ENCODE peak calls at places on chromosomes 3 and 15, in five cellular contexts. X is astrocyte of the spinal cord, P is mesendoderm, L is neural progenitor cell, I is bronchial epithelial cell. D is an unnamed sample.

GRCh38 chr3:44045476-44046275 is 196.0 kb upstream of the TOPAZ1 start:
- DNase-seq in X (peak; percentile 49), P (no peak), L (no peak), I (no peak), D (no peak)

GRCh38 chr3:130759692-130760338 is 13.2 kb upstream of the PIK3R4 start:
- DNase-seq in X (peak; percentile 52), P (peak; percentile 63), L (peak; percentile 66), I (peak; percentile 70), D (peak; percentile 39)

GRCh38 chr15:31197497-31198414 is 96.2 kb upstream of the TRPM1 start:
- DNase-seq in X (no peak), P (peak; percentile 65), L (peak; percentile 67), I (no peak), D (peak; percentile 79)

GRCh38 chr3:157388976-157389375 is 47.7 kb upstream of the PTX3 start:
- DNase-seq in X (peak; percentile 35), P (no peak), L (no peak), I (peak; percentile 22), D (no peak)

GRCh38 chr3:103907567-103907966 is 1459.1 kb upstream of the ALCAM start:
- DNase-seq in X (no peak), P (no peak), L (no peak), I (no peak), D (no peak)

GRCh38 chr3:161567962-161568361 is 71.4 kb downstream of the OTOL1 start:
- DNase-seq in X (no peak), P (peak; percentile 12), L (no peak), I (no peak), D (no peak)

GRCh38 chr3:123048480-123049237 is 18.2 kb upstream of the PDIA5 start:
- DNase-seq in X (no peak), P (no peak), L (no peak), I (no peak), D (no peak)

GRCh38 chr15:81049835-81050234 is 49.1 kb downstream of the TLNRD1 start:
- DNase-seq in X (no peak), P (no peak), L (no peak), I (no peak), D (no peak)

GRCh38 chr15:43511012-43511885 is 6.2 kb upstream of the MAP1A start:
- DNase-seq in X (no peak), P (peak; percentile 76), L (peak; percentile 61), I (no peak), D (peak; percentile 39)

GRCh38 chr3:193987186-193987585 is 148.8 kb upstream of the HES1 start:
- DNase-seq in X (peak; percentile 46), P (no peak), L (no peak), I (no peak), D (no peak)

GRCh38 chr3:72892870-72893269 is 5.0 kb downstream of the GXYLT2 start:
- DNase-seq in X (peak; percentile 16), P (peak; percentile 81), L (peak; percentile 58), I (no peak), D (peak; percentile 86)

GRCh38 chr15:57595011-57595866 is 3.5 kb downstream of the MYZAP start:
- DNase-seq in X (no peak), P (no peak), L (no peak), I (no peak), D (no peak)

GRCh38 chr3:158379517-158379916 is 191.5 kb upstream of the MLF1 start:
- DNase-seq in X (no peak), P (peak; percentile 4), L (no peak), I (peak; percentile 11), D (no peak)

GRCh38 chr3:178676942-178677606 is 140.8 kb downstream of the KCNMB2 start:
- DNase-seq in X (no peak), P (no peak), L (no peak), I (no peak), D (no peak)

GRCh38 chr3:114450008-114450596 is 156.3 kb downstream of the TIGIT start:
- DNase-seq in X (no peak), P (no peak), L (no peak), I (peak; percentile 10), D (no peak)
- H3K4me3 ChIP-seq in X (peak overlapping the region; percentile 20), P (no peak overlapping the region), L (no peak overlapping the region), I (no peak overlapping the region), D (no peak overlapping the region)

DNA sequence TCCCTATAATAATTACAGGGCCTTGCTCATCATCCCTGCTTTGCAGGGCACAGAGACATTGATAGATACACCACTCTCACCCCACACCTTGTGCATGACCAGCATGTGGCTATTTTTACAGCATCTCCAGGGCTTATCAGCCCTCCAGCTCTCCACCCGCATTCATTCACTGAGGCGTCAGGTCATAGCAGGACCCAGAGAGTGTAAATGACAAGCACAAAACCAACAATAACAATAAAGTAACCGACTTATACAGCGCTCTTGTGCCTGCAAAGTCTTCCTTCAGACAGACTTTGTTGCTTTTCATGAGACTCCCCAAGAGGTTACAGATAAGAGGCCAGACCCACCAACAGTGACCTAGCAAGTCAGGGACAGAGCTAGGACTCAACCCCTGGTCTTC is 80.7 kb downstream of the TLE3 start:
- DNase-seq in X (no peak), P (no peak), L (no peak), I (no peak), D (no peak)
- H3K4me3 ChIP-seq in X (no peak overlapping the region), P (no peak overlapping the region), L (no peak overlapping the region), I (no peak overlapping the region), D (no peak overlapping the region)

DNA sequence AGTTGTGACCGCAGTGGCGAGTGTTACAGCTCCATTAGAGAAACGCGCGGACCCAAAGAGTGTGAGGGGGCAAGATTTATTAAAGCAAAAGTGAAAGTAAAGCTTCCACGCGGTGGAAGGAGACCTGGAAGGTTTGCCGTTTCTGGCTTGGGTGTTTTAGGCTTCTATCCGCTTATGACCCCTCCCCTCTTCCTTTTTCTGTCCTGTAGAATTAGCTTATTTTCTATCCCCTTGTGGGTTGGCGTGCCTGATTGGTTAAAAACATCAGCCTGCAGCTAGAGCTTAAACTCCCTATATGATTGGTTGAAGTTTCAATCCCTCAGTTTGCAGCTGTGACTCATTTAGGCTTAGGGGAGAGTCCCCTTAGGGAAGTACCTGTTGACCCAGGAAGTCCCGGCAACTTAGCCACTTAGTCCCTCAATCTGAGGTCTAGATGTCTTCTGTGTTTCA is 39.6 kb downstream of the C3orf38 start:
- DNase-seq in X (no peak), P (no peak), L (no peak), I (peak; percentile 9), D (no peak)
- H3K4me3 ChIP-seq in X (no peak overlapping the region), P (no peak overlapping the region), L (no peak overlapping the region), I (no peak overlapping the region), D (no peak overlapping the region)

GRCh38 chr3:66395635-66396034 is 105.2 kb downstream of the LRIG1 start:
- DNase-seq in X (no peak), P (no peak), L (no peak), I (no peak), D (no peak)

GRCh38 chr3:66396888-66397287 is 103.9 kb downstream of the LRIG1 start:
- DNase-seq in X (no peak), P (no peak), L (no peak), I (no peak), D (no peak)

GRCh38 chr3:66394261-66395249 is 106.3 kb downstream of the LRIG1 start:
- DNase-seq in X (peak; percentile 83), P (no peak), L (no peak), I (no peak), D (no peak)

GRCh38 chr3:66397745-66398144 is 103.1 kb downstream of the LRIG1 start:
- DNase-seq in X (no peak), P (no peak), L (no peak), I (peak; percentile 28), D (no peak)

DNA sequence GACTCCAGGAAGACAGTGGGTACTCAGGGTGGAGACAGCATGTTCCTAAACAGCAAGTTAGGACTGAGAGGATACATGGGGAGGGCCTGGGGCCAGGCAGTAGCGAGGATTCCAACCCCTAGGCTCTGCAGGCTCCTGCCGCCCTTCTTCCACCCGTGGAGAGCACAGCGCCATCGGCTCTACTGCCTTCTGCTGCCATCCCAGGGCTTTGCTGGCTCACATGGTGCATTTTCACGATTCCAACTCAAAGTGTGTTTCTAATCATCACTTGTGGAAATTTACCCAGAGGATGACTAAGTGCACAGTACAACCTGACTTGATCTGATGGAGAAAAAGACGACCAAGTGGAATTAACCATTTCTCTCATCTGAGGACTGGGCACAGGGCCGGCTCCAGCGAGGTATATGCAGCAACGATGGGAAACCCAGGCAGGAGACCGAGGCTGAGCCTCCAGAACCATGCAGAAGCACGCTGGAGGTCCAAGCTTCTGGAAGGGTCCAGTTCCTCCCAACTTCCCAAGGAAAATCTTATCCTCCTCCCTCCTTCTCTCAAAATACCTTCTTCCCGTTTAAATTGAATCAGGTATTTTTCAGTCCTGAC is 104.6 kb downstream of the LRIG1 start:
- DNase-seq in X (no peak), P (no peak), L (no peak), I (no peak), D (no peak)
- H3K4me3 ChIP-seq in X (no peak overlapping the region), P (no peak overlapping the region), L (no peak overlapping the region), I (no peak overlapping the region), D (no peak overlapping the region)

DNA sequence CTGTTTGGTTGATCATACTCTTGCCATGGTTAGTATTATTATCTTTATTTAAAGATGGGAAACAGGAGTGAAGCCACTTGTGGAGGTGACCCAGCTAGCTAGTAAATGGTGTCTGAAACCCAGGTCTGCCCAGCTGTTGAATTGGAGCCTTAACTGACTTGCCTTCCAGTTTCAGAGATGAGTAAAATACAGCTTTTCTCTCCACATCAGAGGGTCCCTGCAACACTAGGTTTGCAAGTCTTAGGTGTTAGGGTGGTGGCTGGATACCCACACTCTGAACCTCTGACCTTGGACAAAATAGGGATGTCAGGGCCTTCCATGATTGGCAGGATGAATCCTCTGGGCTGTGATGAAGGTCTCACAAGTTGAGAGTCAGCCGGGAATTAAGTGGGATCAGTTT is 4.1 kb downstream of the FLNB start:
- DNase-seq in X (no peak), P (no peak), L (no peak), I (no peak), D (no peak)
- H3K4me3 ChIP-seq in X (no peak overlapping the region), P (no peak overlapping the region), L (no peak overlapping the region), I (no peak overlapping the region), D (no peak overlapping the region)

GRCh38 chr3:69116897-69117296 is 5.5 kb downstream of the LMOD3 start:
- DNase-seq in X (no peak), P (no peak), L (no peak), I (peak; percentile 40), D (no peak)
- H3K4me3 ChIP-seq in X (no peak overlapping the region), P (no peak overlapping the region), L (no peak overlapping the region), I (no peak overlapping the region), D (no peak overlapping the region)

D was measured in H7.